ENCODE peak calls at places on chromosome 1, in nine cellular contexts. One of them, this sample, is unnamed.

GRCh38 chr1:230215049-230215448 is 148.0 kb downstream of the GALNT2 start:
- DNase-seq in D721Med: no peak
- DNase-seq in NCI-H510A treated with DMSO at 0.1 percent for 48 hours: peak; percentile 79
- DNase-seq in dermis microvascular lymphatic vessel endothelial cell: peak; percentile 92
- DNase-seq in Daoy: peak; percentile 19
- DNase-seq in Calu3: peak; percentile 35
- DNase-seq in CD4-positive, alpha-beta T cell: no peak
- DNase-seq in activated gamma-delta T cell treated with Interleukin-2 at 50 U/mL for 16 hours: no peak
- DNase-seq in stromal cell of bone marrow: peak; percentile 59
- DNase-seq in this sample: no peak

GRCh38 chr1:229408458-229409037 is 25.3 kb downstream of the ACTA1 start:
- DNase-seq in D721Med: no peak
- DNase-seq in NCI-H510A treated with DMSO at 0.1 percent for 48 hours: no peak
- DNase-seq in dermis microvascular lymphatic vessel endothelial cell: no peak
- DNase-seq in Daoy: no peak
- DNase-seq in Calu3: no peak
- DNase-seq in CD4-positive, alpha-beta T cell: no peak
- DNase-seq in activated gamma-delta T cell treated with Interleukin-2 at 50 U/mL for 16 hours: no peak
- DNase-seq in stromal cell of bone marrow: no peak
- DNase-seq in this sample: no peak

GRCh38 chr1:6485937-6486250 is 5.6 kb downstream of the PLEKHG5 start:
- DNase-seq in D721Med: no peak
- DNase-seq in NCI-H510A treated with DMSO at 0.1 percent for 48 hours: no peak
- DNase-seq in dermis microvascular lymphatic vessel endothelial cell: peak; percentile 25
- DNase-seq in Daoy: peak; percentile 41
- DNase-seq in Calu3: no peak
- DNase-seq in CD4-positive, alpha-beta T cell: no peak
- DNase-seq in activated gamma-delta T cell treated with Interleukin-2 at 50 U/mL for 16 hours: no peak
- DNase-seq in stromal cell of bone marrow: no peak
- DNase-seq in this sample: no peak

GRCh38 chr1:197096137-197096536 is 29.1 kb upstream of the F13B start:
- DNase-seq in D721Med: no peak
- DNase-seq in NCI-H510A treated with DMSO at 0.1 percent for 48 hours: no peak
- DNase-seq in dermis microvascular lymphatic vessel endothelial cell: no peak
- DNase-seq in Daoy: no peak
- DNase-seq in Calu3: no peak
- DNase-seq in CD4-positive, alpha-beta T cell: no peak
- DNase-seq in activated gamma-delta T cell treated with Interleukin-2 at 50 U/mL for 16 hours: no peak
- DNase-seq in stromal cell of bone marrow: no peak
- DNase-seq in this sample: no peak

GRCh38 chr1:87603636-87604035 is 275.0 kb downstream of the LMO4 start:
- DNase-seq in D721Med: no peak
- DNase-seq in NCI-H510A treated with DMSO at 0.1 percent for 48 hours: no peak
- DNase-seq in dermis microvascular lymphatic vessel endothelial cell: no peak
- DNase-seq in Daoy: no peak
- DNase-seq in Calu3: no peak
- DNase-seq in CD4-positive, alpha-beta T cell: no peak
- DNase-seq in activated gamma-delta T cell treated with Interleukin-2 at 50 U/mL for 16 hours: no peak
- DNase-seq in stromal cell of bone marrow: no peak
- DNase-seq in this sample: no peak

GRCh38 chr1:202105571-202106339 is 17.0 kb upstream of the GPR37L1 start:
- DNase-seq in D721Med: peak; percentile 31
- DNase-seq in NCI-H510A treated with DMSO at 0.1 percent for 48 hours: peak; percentile 92
- DNase-seq in dermis microvascular lymphatic vessel endothelial cell: no peak
- DNase-seq in Daoy: peak; percentile 72
- DNase-seq in Calu3: peak; percentile 96
- DNase-seq in CD4-positive, alpha-beta T cell: no peak
- DNase-seq in activated gamma-delta T cell treated with Interleukin-2 at 50 U/mL for 16 hours: no peak
- DNase-seq in stromal cell of bone marrow: no peak
- DNase-seq in this sample: no peak

GRCh38 chr1:92483442-92484170 is 3.1 kb downstream of the GFI1 start:
- DNase-seq in D721Med: no peak
- DNase-seq in NCI-H510A treated with DMSO at 0.1 percent for 48 hours: peak; percentile 65
- DNase-seq in dermis microvascular lymphatic vessel endothelial cell: no peak
- DNase-seq in Daoy: peak; percentile 38
- DNase-seq in Calu3: peak; percentile 24
- DNase-seq in CD4-positive, alpha-beta T cell: peak; percentile 42
- DNase-seq in activated gamma-delta T cell treated with Interleukin-2 at 50 U/mL for 16 hours: peak; percentile 31
- DNase-seq in stromal cell of bone marrow: no peak
- DNase-seq in this sample: peak; percentile 52

GRCh38 chr1:181541458-181541857 is 58.1 kb downstream of the CACNA1E start:
- DNase-seq in D721Med: no peak
- DNase-seq in NCI-H510A treated with DMSO at 0.1 percent for 48 hours: no peak
- DNase-seq in dermis microvascular lymphatic vessel endothelial cell: no peak
- DNase-seq in Daoy: no peak
- DNase-seq in Calu3: no peak
- DNase-seq in CD4-positive, alpha-beta T cell: no peak
- DNase-seq in activated gamma-delta T cell treated with Interleukin-2 at 50 U/mL for 16 hours: no peak
- DNase-seq in stromal cell of bone marrow: no peak
- DNase-seq in this sample: no peak

GRCh38 chr1:157961805-157962762 is 31.4 kb upstream of the KIRREL1 start:
- DNase-seq in D721Med: no peak
- DNase-seq in NCI-H510A treated with DMSO at 0.1 percent for 48 hours: no peak
- DNase-seq in dermis microvascular lymphatic vessel endothelial cell: peak; percentile 32
- DNase-seq in Daoy: peak; percentile 76
- DNase-seq in Calu3: peak; percentile 66
- DNase-seq in CD4-positive, alpha-beta T cell: no peak
- DNase-seq in activated gamma-delta T cell treated with Interleukin-2 at 50 U/mL for 16 hours: no peak
- DNase-seq in stromal cell of bone marrow: no peak
- DNase-seq in this sample: no peak

GRCh38 chr1:165050246-165050645 is 306.3 kb downstream of the LMX1A start:
- DNase-seq in D721Med: no peak
- DNase-seq in NCI-H510A treated with DMSO at 0.1 percent for 48 hours: peak; percentile 72
- DNase-seq in dermis microvascular lymphatic vessel endothelial cell: no peak
- DNase-seq in Daoy: no peak
- DNase-seq in Calu3: no peak
- DNase-seq in CD4-positive, alpha-beta T cell: no peak
- DNase-seq in activated gamma-delta T cell treated with Interleukin-2 at 50 U/mL for 16 hours: no peak
- DNase-seq in stromal cell of bone marrow: no peak
- DNase-seq in this sample: no peak

GRCh38 chr1:245585252-245585959 is 430.6 kb downstream of the KIF26B start:
- DNase-seq in D721Med: no peak
- DNase-seq in NCI-H510A treated with DMSO at 0.1 percent for 48 hours: no peak
- DNase-seq in dermis microvascular lymphatic vessel endothelial cell: no peak
- DNase-seq in Daoy: peak; percentile 83
- DNase-seq in Calu3: peak; percentile 38
- DNase-seq in CD4-positive, alpha-beta T cell: no peak
- DNase-seq in activated gamma-delta T cell treated with Interleukin-2 at 50 U/mL for 16 hours: no peak
- DNase-seq in stromal cell of bone marrow: peak; percentile 40
- DNase-seq in this sample: no peak

GRCh38 chr1:20483833-20484525 is 2.0 kb downstream of the CAMK2N1 start:
- DNase-seq in D721Med: no peak
- DNase-seq in NCI-H510A treated with DMSO at 0.1 percent for 48 hours: peak; percentile 80
- DNase-seq in dermis microvascular lymphatic vessel endothelial cell: peak; percentile 21
- DNase-seq in Daoy: peak; percentile 57
- DNase-seq in Calu3: no peak
- DNase-seq in CD4-positive, alpha-beta T cell: no peak
- DNase-seq in activated gamma-delta T cell treated with Interleukin-2 at 50 U/mL for 16 hours: no peak
- DNase-seq in stromal cell of bone marrow: no peak
- DNase-seq in this sample: no peak

GRCh38 chr1:84506729-84507453 is 510 bp upstream of the GNG5 start:
- DNase-seq in D721Med: no peak
- DNase-seq in NCI-H510A treated with DMSO at 0.1 percent for 48 hours: peak; percentile 58
- DNase-seq in dermis microvascular lymphatic vessel endothelial cell: peak; percentile 34
- DNase-seq in Daoy: no peak
- DNase-seq in Calu3: no peak
- DNase-seq in CD4-positive, alpha-beta T cell: no peak
- DNase-seq in activated gamma-delta T cell treated with Interleukin-2 at 50 U/mL for 16 hours: no peak
- DNase-seq in stromal cell of bone marrow: no peak
- DNase-seq in this sample: no peak

GRCh38 chr1:114496091-114496490 is 14.9 kb downstream of the TRIM33 start:
- DNase-seq in D721Med: no peak
- DNase-seq in NCI-H510A treated with DMSO at 0.1 percent for 48 hours: no peak
- DNase-seq in dermis microvascular lymphatic vessel endothelial cell: no peak
- DNase-seq in Daoy: no peak
- DNase-seq in Calu3: no peak
- DNase-seq in CD4-positive, alpha-beta T cell: no peak
- DNase-seq in activated gamma-delta T cell treated with Interleukin-2 at 50 U/mL for 16 hours: no peak
- DNase-seq in stromal cell of bone marrow: no peak
- DNase-seq in this sample: no peak

GRCh38 chr1:43707191-43708005 is at the start of gene ST3GAL3:
- DNase-seq in D721Med: peak; percentile 58
- DNase-seq in NCI-H510A treated with DMSO at 0.1 percent for 48 hours: peak; percentile 100
- DNase-seq in dermis microvascular lymphatic vessel endothelial cell: peak; percentile 94
- DNase-seq in Daoy: peak; percentile 97
- DNase-seq in Calu3: peak; percentile 93
- DNase-seq in CD4-positive, alpha-beta T cell: peak; percentile 90
- DNase-seq in activated gamma-delta T cell treated with Interleukin-2 at 50 U/mL for 16 hours: peak; percentile 87
- DNase-seq in stromal cell of bone marrow: peak; percentile 83
- DNase-seq in this sample: peak; percentile 90